ENCODE peak calls at places on chromosomes 16 and 17, in ten cellular contexts. I is fibroblast of lung; R is effector memory CD4-positive, alpha-beta T cell; Y is LNCaP clone FGC; B is GM12865; J is fibroblast of mammary gland; K is stomach; F is fibroblast of pulmonary artery; L is skeletal muscle cell; N is dorsolateral prefrontal cortex. P is an unnamed sample.
A peak's percentile ranks its signal among the peaks of the same experiment; 100 is the strongest.

GRCh38 chr16:7086842-7087616 is 245.6 kb upstream of the RBFOX1 start:
- DNase-seq in J (no peak), B (no peak), K (no peak), I (no peak), N (peak; percentile 65), F (no peak), L (peak; percentile 15), R (no peak), Y (no peak), P (no peak)

GRCh38 chr17:21235921-21236320 is 17.3 kb downstream of the NATD1 start:
- DNase-seq in K (no peak), R (no peak), J (no peak), Y (no peak), N (no peak), B (no peak), F (no peak), I (no peak), L (no peak), P (no peak)

GRCh38 chr16:48101069-48101674 is 54.6 kb downstream of the ABCC12 start:
- DNase-seq in I (peak; percentile 23), R (no peak), J (no peak), N (no peak), F (no peak), L (no peak), Y (no peak), B (peak; percentile 78), K (no peak), P (no peak)

GRCh38 chr16:83113317-83113716 is 486.5 kb downstream of the CDH13 start:
- DNase-seq in R (no peak), F (peak; percentile 45), I (no peak), B (peak; percentile 28), Y (no peak), N (peak; percentile 63), J (peak; percentile 17), K (no peak), L (no peak), P (no peak)

GRCh38 chr17:60249517-60249826 is 99.7 kb downstream of the CA4 start:
- DNase-seq in L (no peak), K (no peak), J (no peak), B (no peak), I (peak; percentile 46), R (no peak), N (no peak), F (peak; percentile 81), Y (no peak), P (no peak)

GRCh38 chr16:64654137-64654652 is 467.7 kb downstream of the CDH11 start:
- DNase-seq in Y (no peak), K (no peak), R (no peak), B (no peak), N (no peak), L (peak; percentile 1), F (peak; percentile 29), J (peak; percentile 8), I (peak; percentile 81), P (peak; percentile 12)

GRCh38 chr16:56610609-56611111 is 2.3 kb downstream of the MT2A start:
- DNase-seq in R (no peak), L (no peak), I (peak; percentile 27), N (no peak), F (peak; percentile 55), K (no peak), J (peak; percentile 73), B (no peak), Y (no peak), P (no peak)

GRCh38 chr16:720507-720989 is 398 bp upstream of the ANTKMT start:
- DNase-seq in K (no peak), R (no peak), B (peak; percentile 85), I (peak; percentile 73), F (peak; percentile 67), L (peak; percentile 46), N (peak; percentile 84), Y (no peak), J (peak; percentile 69), P (no peak)

GRCh38 chr17:77512062-77512946 is 371.5 kb downstream of the SEC14L1 start:
- DNase-seq in B (no peak), K (no peak), F (no peak), I (no peak), N (no peak), R (no peak), J (no peak), L (no peak), Y (no peak), P (no peak)

GRCh38 chr17:66200685-66201092 is 8.8 kb upstream of the CEP112 start:
- DNase-seq in Y (peak; percentile 67), N (no peak), I (peak; percentile 80), K (peak; percentile 59), R (peak; percentile 12), L (peak; percentile 53), J (peak; percentile 83), B (peak; percentile 70), F (peak; percentile 87), P (no peak)

GRCh38 chr16:30113711-30114333 is 485 bp upstream of the GDPD3 start:
- DNase-seq in K (no peak), Y (no peak), I (no peak), B (no peak), F (no peak), N (no peak), L (no peak), J (peak; percentile 45), R (no peak), P (no peak)

GRCh38 chr16:30112197-30113030 is 923 bp downstream of the GDPD3 start:
- DNase-seq in I (peak; percentile 30), L (no peak), J (peak; percentile 69), Y (no peak), R (no peak), B (peak; percentile 82), F (peak; percentile 68), K (peak; percentile 66), N (no peak), P (no peak)

GRCh38 chr16:30113031-30113710 is at the start of gene GDPD3:
- DNase-seq in F (no peak), I (no peak), R (no peak), B (no peak), L (no peak), Y (no peak), J (peak; percentile 33), K (peak; percentile 76), N (no peak), P (no peak)

GRCh38 chr16:30108059-30108855 is 5.1 kb downstream of the GDPD3 start:
- DNase-seq in L (no peak), F (no peak), K (no peak), B (no peak), R (no peak), Y (no peak), N (no peak), I (no peak), J (no peak), P (no peak)

DNA sequence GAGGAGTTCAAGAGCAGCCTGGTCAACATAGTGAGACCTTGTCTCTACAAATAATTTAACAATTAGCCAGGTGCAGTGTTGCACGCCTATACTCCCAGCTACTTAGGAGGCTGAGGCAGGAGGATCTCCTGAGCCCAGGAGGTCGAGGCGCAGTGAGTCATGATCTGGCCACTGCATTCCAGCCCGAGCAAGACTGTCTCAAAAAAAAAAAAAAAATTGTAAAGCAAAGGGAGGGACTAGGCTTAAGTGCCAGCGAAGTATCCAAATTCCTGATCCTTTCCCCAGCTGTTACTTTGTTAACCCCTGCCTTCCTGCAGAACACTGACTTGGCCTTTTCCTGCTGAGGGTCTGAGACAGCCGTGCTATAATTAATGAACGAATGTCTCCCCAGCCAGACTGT is 2.7 kb downstream of the GDPD3 start:
- DNase-seq in B (no peak), J (peak; percentile 19), N (no peak), I (peak; percentile 21), R (no peak), F (no peak), L (no peak), K (no peak), Y (no peak), P (no peak)
- H3K4me3 ChIP-seq in B (no peak overlapping the region), J (no peak overlapping the region), N (no peak overlapping the region), I (no peak overlapping the region), R (no peak overlapping the region), F (no peak overlapping the region), L (no peak overlapping the region), K (no peak overlapping the region), Y (no peak overlapping the region), P (no peak overlapping the region)

GRCh38 chr17:50659220-50659619 is 24.5 kb downstream of the ABCC3 start:
- DNase-seq in B (no peak), N (no peak), I (no peak), R (no peak), L (no peak), J (no peak), K (no peak), F (no peak), Y (no peak), P (no peak)
- H3K4me3 ChIP-seq in B (no peak overlapping the region), N (no peak overlapping the region), I (no peak overlapping the region), R (no peak overlapping the region), L (no peak overlapping the region), J (no peak overlapping the region), K (no peak overlapping the region), F (no peak overlapping the region), Y (no peak overlapping the region), P (no peak overlapping the region)

GRCh38 chr17:31508310-31509094 is 117.0 kb downstream of the RAB11FIP4 start:
- DNase-seq in N (no peak), I (no peak), F (no peak), Y (no peak), R (peak; percentile 64), K (peak; percentile 48), B (peak; percentile 84), J (no peak), L (no peak), P (no peak)
- H3K4me3 ChIP-seq in N (no peak overlapping the region), I (no peak overlapping the region), F (no peak overlapping the region), Y (no peak overlapping the region), R (peak overlapping the region; percentile 31), K (peak overlapping the region; percentile 16), B (peak overlapping the region; percentile 60), J (no peak overlapping the region), L (no peak overlapping the region), P (no peak overlapping the region)

GRCh38 chr17:80237386-80237785 is 17.2 kb downstream of the SLC26A11 start:
- DNase-seq in I (no peak), N (no peak), J (no peak), K (no peak), F (no peak), R (no peak), L (no peak), B (no peak), Y (no peak), P (no peak)

GRCh38 chr17:80232438-80232837 is 12.2 kb downstream of the SLC26A11 start:
- DNase-seq in I (no peak), Y (no peak), R (no peak), K (no peak), J (no peak), F (no peak), N (no peak), L (no peak), B (no peak), P (no peak)

GRCh38 chr17:80242505-80242904 is 18.1 kb upstream of the RNF213 start:
- DNase-seq in B (no peak), J (no peak), K (no peak), R (no peak), F (no peak), N (no peak), L (no peak), Y (no peak), I (no peak), P (no peak)

GRCh38 chr17:80233202-80233601 is 13.0 kb downstream of the SLC26A11 start:
- DNase-seq in J (no peak), K (no peak), F (no peak), N (no peak), R (no peak), B (no peak), Y (no peak), I (no peak), L (no peak), P (no peak)

DNA sequence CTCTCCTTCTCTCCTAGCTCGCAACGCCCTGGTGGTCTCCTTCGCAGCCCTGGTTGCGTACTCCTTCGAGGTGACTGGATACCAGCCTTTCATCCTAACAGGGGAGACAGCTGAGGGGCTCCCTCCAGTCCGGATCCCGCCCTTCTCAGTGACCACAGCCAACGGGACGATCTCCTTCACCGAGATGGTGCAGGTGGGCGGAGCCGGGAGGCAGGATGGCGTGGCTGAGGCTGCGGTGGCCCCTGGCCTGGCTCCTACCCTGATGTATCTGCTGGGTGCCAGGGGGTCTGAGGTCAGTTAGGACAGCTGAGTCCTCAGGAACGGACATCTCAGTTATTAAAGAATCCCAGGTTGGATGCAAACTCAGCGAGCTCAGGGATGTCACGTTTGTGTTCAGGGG is 16.7 kb downstream of the SLC26A11 start:
- DNase-seq in B (no peak), L (no peak), R (no peak), J (no peak), N (no peak), Y (no peak), K (no peak), F (no peak), I (no peak), P (no peak)
- H3K4me3 ChIP-seq in B (no peak overlapping the region), L (no peak overlapping the region), R (no peak overlapping the region), J (no peak overlapping the region), N (no peak overlapping the region), Y (no peak overlapping the region), K (no peak overlapping the region), F (no peak overlapping the region), I (no peak overlapping the region), P (no peak overlapping the region)

P was measured in BJ.